ENCODE peak calls at places on chromosome 9, in seven cellular contexts. N, P, W, Z, H, Q and V are unnamed samples.
A peak's percentile ranks its signal among the peaks of the same experiment; 100 is the strongest.

GRCh38 chr9:122941560-122942234 is 877 bp downstream of the RABGAP1 start:
- DNase-seq in N (peak; percentile 43), P (peak; percentile 80), W (no peak), Z (no peak), H (no peak), Q (no peak), V (no peak)

GRCh38 chr9:73116030-73116429 is 35.6 kb upstream of the ANXA1 start:
- DNase-seq in N (peak; percentile 65), P (peak; percentile 84), W (no peak), Z (no peak), H (no peak), Q (no peak), V (no peak)

GRCh38 chr9:21831841-21832509 is 29.5 kb downstream of the MTAP start:
- DNase-seq in N (peak; percentile 94), P (peak; percentile 95), W (no peak), Z (no peak), H (no peak), Q (peak; percentile 45), V (no peak)

GRCh38 chr9:27664136-27664819 is 91.0 kb upstream of the C9orf72 start:
- DNase-seq in N (no peak), P (no peak), W (no peak), Z (no peak), H (peak; percentile 54), Q (no peak), V (no peak)

GRCh38 chr9:106174331-106174730 is 480.0 kb downstream of the TMEM38B start:
- DNase-seq in N (no peak), P (no peak), W (no peak), Z (no peak), H (no peak), Q (no peak), V (no peak)

GRCh38 chr9:127144670-127145458 is 22.4 kb upstream of the ANGPTL2 start:
- DNase-seq in N (no peak), P (no peak), W (no peak), Z (no peak), H (peak; percentile 47), Q (no peak), V (peak; percentile 15)

GRCh38 chr9:136974834-136975535 is 2.3 kb upstream of the PTGDS start:
- DNase-seq in N (no peak), P (no peak), W (no peak), Z (no peak), H (no peak), Q (no peak), V (no peak)

GRCh38 chr9:137234758-137235423 is 4.2 kb downstream of the SLC34A3 start:
- DNase-seq in N (no peak), P (no peak), W (no peak), Z (no peak), H (no peak), Q (no peak), V (no peak)

GRCh38 chr9:118059520-118060278 is 355.5 kb downstream of the TLR4 start:
- DNase-seq in N (peak; percentile 1), P (peak; percentile 32), W (no peak), Z (no peak), H (peak; percentile 80), Q (no peak), V (no peak)

GRCh38 chr9:16417101-16417500 is 453.4 kb downstream of the BNC2 start:
- DNase-seq in N (peak; percentile 89), P (peak; percentile 92), W (no peak), Z (no peak), H (no peak), Q (no peak), V (no peak)

GRCh38 chr9:136309101-136309801 is 5.4 kb upstream of the CCDC187 start:
- DNase-seq in N (no peak), P (no peak), W (no peak), Z (no peak), H (no peak), Q (no peak), V (no peak)

GRCh38 chr9:113523421-113524141 is 60.1 kb downstream of the RGS3 start:
- DNase-seq in N (peak; percentile 25), P (peak; percentile 38), W (no peak), Z (peak; percentile 35), H (no peak), Q (peak; percentile 87), V (no peak)

GRCh38 chr9:120310035-120310434 is 269.9 kb downstream of the CDK5RAP2 start:
- DNase-seq in N (no peak), P (no peak), W (no peak), Z (no peak), H (no peak), Q (no peak), V (no peak)

GRCh38 chr9:114805670-114806551 is at the start of gene TNFSF15:
- DNase-seq in N (peak; percentile 14), P (no peak), W (no peak), Z (no peak), H (peak; percentile 82), Q (peak; percentile 28), V (no peak)

GRCh38 chr9:134301387-134302129 is 24.7 kb upstream of the RXRA start:
- DNase-seq in N (no peak), P (no peak), W (no peak), Z (no peak), H (no peak), Q (peak; percentile 75), V (no peak)

GRCh38 chr9:80157128-80157527 is 585.4 kb downstream of the TLE4 start:
- DNase-seq in N (no peak), P (no peak), W (no peak), Z (no peak), H (peak; percentile 48), Q (no peak), V (no peak)